ENCODE peak calls at places on chromosome 4, in four cellular contexts. U, Y, A and N are unnamed samples.

GRCh38 chr4:130026185-130026584 is 930.2 kb downstream of the C4orf33 start:
- DNase-seq in Y (no peak), U (no peak), A (peak), N (no peak)

GRCh38 chr4:108292229-108292628 is 123.5 kb upstream of the LEF1 start:
- DNase-seq in A (no peak), Y (no peak), U (no peak), N (no peak)

GRCh38 chr4:128709268-128709667 is 100.2 kb upstream of the JADE1 start:
- DNase-seq in A (no peak), Y (no peak), U (no peak), N (no peak)

GRCh38 chr4:75683482-75684155 is 10.4 kb upstream of the G3BP2 start:
- DNase-seq in U (no peak), Y (no peak), A (no peak), N (no peak)

GRCh38 chr4:78870056-78870455 is 69.2 kb downstream of the PAQR3 start:
- DNase-seq in Y (no peak), A (no peak), U (no peak), N (no peak)

GRCh38 chr4:71113294-71113693 is 119.8 kb downstream of the DCK start:
- DNase-seq in U (peak), Y (peak), A (no peak), N (no peak)

GRCh38 chr4:47705326-47705981 is 132.4 kb downstream of the CORIN start:
- DNase-seq in Y (no peak), U (peak), A (no peak), N (no peak)

GRCh38 chr4:99403380-99404194 is 31.6 kb downstream of the ADH7 start:
- DNase-seq in Y (no peak), U (no peak), A (no peak), N (no peak)

GRCh38 chr4:10684631-10685030 is at the start of gene CLNK:
- DNase-seq in Y (no peak), A (no peak), U (no peak), N (no peak)

GRCh38 chr4:102535398-102536082 is 34.4 kb downstream of the NFKB1 start:
- DNase-seq in U (peak), Y (no peak), A (no peak), N (peak)

GRCh38 chr4:57342406-57342805 is 232.2 kb upstream of the IGFBP7 start:
- DNase-seq in U (peak), Y (no peak), A (no peak), N (peak)

GRCh38 chr4:65508169-65508568 is 162.1 kb downstream of the EPHA5 start:
- DNase-seq in A (no peak), U (peak), Y (no peak), N (peak)

GRCh38 chr4:25020240-25020639 is 10.5 kb downstream of the LGI2 start:
- DNase-seq in Y (no peak), A (no peak), U (peak), N (no peak)

GRCh38 chr4:158873795-158874359 is 105.1 kb downstream of the FNIP2 start:
- DNase-seq in A (no peak), Y (peak), U (peak), N (peak)

GRCh38 chr4:74583066-74583700 is 138.2 kb downstream of the AREG start:
- DNase-seq in U (peak), A (no peak), Y (no peak), N (no peak)
- H3K4me3 ChIP-seq in U (no peak), A (no peak), Y (no peak), N (no peak)

GRCh38 chr4:926538-926937 is 5.6 kb downstream of the GAK start:
- DNase-seq in U (peak), A (peak), Y (no peak), N (no peak)
- TF ChIP-seq CTCF in U (peak), A (peak), Y (peak), N (peak)

DNA sequence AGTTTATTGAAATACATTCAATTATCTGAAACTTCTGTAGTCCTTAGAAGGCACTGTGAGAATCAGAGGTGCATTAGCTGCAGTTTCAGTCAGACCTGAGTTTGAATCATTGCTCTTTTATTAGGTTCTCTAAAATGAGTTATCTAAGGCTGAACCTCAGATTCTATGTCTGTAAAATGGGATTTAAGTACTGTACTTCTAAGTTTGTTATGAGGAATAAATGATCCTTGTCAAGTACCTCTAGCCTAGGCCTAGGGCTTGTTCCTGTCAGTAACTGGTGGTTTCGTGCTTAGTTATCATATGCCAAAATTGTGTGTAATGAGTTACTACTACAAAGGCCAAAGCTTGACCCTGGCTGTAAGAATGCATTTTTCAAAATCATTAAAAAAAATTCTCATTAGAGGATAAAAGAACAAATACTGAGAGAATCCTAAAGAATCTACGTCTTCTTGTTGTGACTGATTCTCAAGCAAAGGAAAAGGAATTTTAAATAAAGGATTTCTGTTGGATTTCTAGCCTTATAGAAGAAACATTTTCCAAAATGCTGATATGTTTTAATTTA is 65.8 kb downstream of the SLIT2 start:
- DNase-seq in U (no peak), Y (no peak), A (no peak), N (no peak)
- H3K4me3 ChIP-seq in U (no peak), Y (no peak), A (no peak), N (no peak)

GRCh38 chr4:1347410-1347864 is 429 bp downstream of the UVSSA start:
- DNase-seq in Y (no peak), A (no peak), U (peak), N (no peak)

GRCh38 chr4:1344696-1345095 is 2.3 kb upstream of the UVSSA start:
- DNase-seq in A (no peak), Y (no peak), U (peak), N (no peak)

GRCh38 chr4:1348014-1348513 is 1.1 kb downstream of the UVSSA start:
- DNase-seq in U (no peak), Y (no peak), A (no peak), N (no peak)

GRCh38 chr4:1346781-1347409 is at the start of gene UVSSA:
- DNase-seq in A (peak), U (peak), Y (peak), N (peak)

GRCh38 chr4:1345905-1346780 is 865 bp upstream of the UVSSA start:
- DNase-seq in A (no peak), U (peak), Y (no peak), N (no peak)
- TF ChIP-seq CTCF in A (no peak), U (peak), Y (no peak), N (peak)

GRCh38 chr4:153005914-153006381 is 69.8 kb downstream of the FHDC1 start:
- DNase-seq in Y (no peak), U (no peak), A (no peak), N (no peak)

GRCh38 chr4:153000068-153000420 is 63.9 kb downstream of the FHDC1 start:
- DNase-seq in U (no peak), A (no peak), Y (no peak), N (no peak)

GRCh38 chr4:153002110-153002509 is 66.0 kb downstream of the FHDC1 start:
- DNase-seq in U (no peak), A (no peak), Y (no peak), N (no peak)

GRCh38 chr4:153001626-153002025 is 65.5 kb downstream of the FHDC1 start:
- DNase-seq in Y (no peak), U (no peak), A (no peak), N (no peak)

GRCh38 chr4:153004106-153004881 is 68.2 kb downstream of the FHDC1 start:
- DNase-seq in A (no peak), Y (no peak), U (no peak), N (no peak)
- H3K4me3 ChIP-seq in A (no peak), Y (no peak), U (no peak), N (no peak)

GRCh38 chr4:81207793-81208192 is 7.2 kb downstream of the PRKG2 start:
- DNase-seq in A (no peak), U (peak), Y (no peak), N (peak)
- TF ChIP-seq CTCF in A (no peak), U (no peak), Y (no peak), N (no peak)

DNA sequence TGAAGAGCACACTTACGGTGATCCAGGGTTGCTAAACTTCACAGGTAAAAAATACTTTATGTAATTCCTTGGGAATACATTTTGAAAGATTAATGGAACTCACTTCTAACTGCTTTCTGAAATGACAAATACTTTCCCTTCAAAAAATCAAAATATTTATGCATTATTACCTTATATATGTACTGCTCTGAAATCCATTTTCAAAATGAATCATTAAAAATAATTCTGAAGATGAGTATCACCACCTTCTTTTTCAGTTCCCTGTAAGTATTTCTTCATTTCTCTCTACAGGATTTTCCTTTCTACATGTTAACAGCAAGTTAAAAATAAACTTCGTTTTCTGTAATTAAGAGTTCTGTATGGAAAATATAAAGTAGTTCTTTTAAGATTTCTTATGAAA is 428.6 kb downstream of the TMA16 start:
- DNase-seq in Y (no peak), U (no peak), A (no peak), N (no peak)
- H3K4me3 ChIP-seq in Y (no peak), U (no peak), A (no peak), N (no peak)

GRCh38 chr4:92304636-92305035 is 870 bp downstream of the GRID2 start:
- DNase-seq in A (no peak), Y (no peak), U (no peak), N (no peak)

GRCh38 chr4:92303621-92304027 is at the start of gene GRID2:
- DNase-seq in A (no peak), U (peak), Y (peak), N (no peak)

GRCh38 chr4:92304073-92304472 is 307 bp downstream of the GRID2 start:
- DNase-seq in U (peak), Y (no peak), A (no peak), N (no peak)

GRCh38 chr4:92299152-92299551 is 4.6 kb upstream of the GRID2 start:
- DNase-seq in A (no peak), U (peak), Y (no peak), N (no peak)
- TF ChIP-seq CTCF in A (no peak), U (peak), Y (peak), N (peak)

DNA sequence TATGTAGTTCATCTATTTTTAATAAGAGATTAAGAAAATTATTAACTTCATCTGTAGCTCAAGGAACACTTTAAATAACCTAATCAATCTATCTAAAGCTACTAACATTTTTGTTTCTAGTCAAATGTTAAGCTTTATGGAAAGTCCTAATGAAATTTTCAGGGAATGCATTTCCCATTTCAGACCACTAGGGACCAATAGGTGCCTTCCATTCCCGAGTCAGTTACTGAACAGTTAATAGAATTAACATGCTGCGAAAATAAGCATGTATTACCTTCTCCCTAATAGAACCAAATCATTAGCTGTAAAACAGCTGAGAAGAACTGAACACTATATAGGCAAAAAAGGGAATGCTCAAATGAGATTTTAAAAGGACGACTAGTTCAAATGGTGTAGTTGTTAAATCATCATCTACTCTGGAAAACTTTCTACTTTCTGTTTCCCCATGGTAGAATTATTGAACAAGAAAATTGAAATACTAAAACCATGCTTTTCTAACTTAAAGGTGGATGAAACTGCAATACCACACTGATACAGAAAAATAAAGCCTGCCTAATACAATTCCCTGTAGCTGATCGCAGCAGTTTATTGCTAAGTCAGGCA is 22.5 kb downstream of the STX18 start:
- DNase-seq in A (no peak), U (peak), Y (peak), N (no peak)
- H3K4me3 ChIP-seq in A (no peak), U (no peak), Y (no peak), N (no peak)

GRCh38 chr4:189436207-189436606 is 504.5 kb upstream of the FRG1 start:
- DNase-seq in A (no peak), Y (peak), U (peak), N (no peak)
- TF ChIP-seq CTCF in A (peak), Y (peak), U (no peak), N (no peak)